ENCODE peak calls at places on chromosomes 16 and 17, in seven cellular contexts. One of them, this sample, is unnamed.

GRCh38 chr17:8857919-8858318 is 9.6 kb downstream of the PIK3R6 start:
- DNase-seq in brain microvascular endothelial cell: peak; percentile 75
- DNase-seq in GM06990: peak; percentile 84
- DNase-seq in heart right ventricle: peak; percentile 60
- DNase-seq in astrocyte: peak; percentile 64
- DNase-seq in cardiac muscle cell: peak; percentile 76
- DNase-seq in mammary epithelial cell: peak; percentile 87
- DNase-seq in this sample: no peak

GRCh38 chr16:78727536-78727935 is 628.1 kb downstream of the WWOX start:
- DNase-seq in brain microvascular endothelial cell: no peak
- DNase-seq in GM06990: no peak
- DNase-seq in astrocyte: no peak
- DNase-seq in mammary epithelial cell: no peak
- DNase-seq in cardiac muscle cell: no peak
- DNase-seq in heart right ventricle: no peak
- DNase-seq in this sample: no peak

GRCh38 chr17:1830288-1830687 is 483 bp downstream of the RPA1 start:
- DNase-seq in heart right ventricle: no peak
- DNase-seq in brain microvascular endothelial cell: no peak
- DNase-seq in mammary epithelial cell: peak; percentile 47
- DNase-seq in astrocyte: peak; percentile 5
- DNase-seq in cardiac muscle cell: peak; percentile 4
- DNase-seq in GM06990: no peak
- DNase-seq in this sample: peak; percentile 10

GRCh38 chr16:80084614-80085013 is 456.2 kb upstream of the DYNLRB2 start:
- DNase-seq in heart right ventricle: peak; percentile 46
- DNase-seq in cardiac muscle cell: peak; percentile 38
- DNase-seq in brain microvascular endothelial cell: peak; percentile 68
- DNase-seq in mammary epithelial cell: peak; percentile 57
- DNase-seq in astrocyte: peak; percentile 29
- DNase-seq in GM06990: peak; percentile 1
- DNase-seq in this sample: no peak

GRCh38 chr17:41329279-41329925 is 13.9 kb upstream of the KRTAP17-1 start:
- DNase-seq in GM06990: no peak
- DNase-seq in heart right ventricle: no peak
- DNase-seq in cardiac muscle cell: peak; percentile 48
- DNase-seq in astrocyte: peak; percentile 23
- DNase-seq in mammary epithelial cell: peak; percentile 52
- DNase-seq in brain microvascular endothelial cell: peak; percentile 55
- DNase-seq in this sample: peak; percentile 67

GRCh38 chr17:37447641-37448040 is 41.0 kb downstream of the TADA2A start:
- DNase-seq in heart right ventricle: no peak
- DNase-seq in GM06990: no peak
- DNase-seq in astrocyte: peak; percentile 44
- DNase-seq in cardiac muscle cell: no peak
- DNase-seq in mammary epithelial cell: peak; percentile 49
- DNase-seq in brain microvascular endothelial cell: peak; percentile 14
- DNase-seq in this sample: no peak

GRCh38 chr17:48484256-48484655 is 46.6 kb downstream of the HOXB1 start:
- DNase-seq in astrocyte: peak; percentile 78
- DNase-seq in GM06990: no peak
- DNase-seq in heart right ventricle: no peak
- DNase-seq in cardiac muscle cell: no peak
- DNase-seq in brain microvascular endothelial cell: peak; percentile 28
- DNase-seq in mammary epithelial cell: no peak
- DNase-seq in this sample: no peak

GRCh38 chr17:41620583-41621434 is 3.6 kb downstream of the KRT17 start:
- DNase-seq in astrocyte: no peak
- DNase-seq in GM06990: no peak
- DNase-seq in heart right ventricle: no peak
- DNase-seq in mammary epithelial cell: peak; percentile 86
- DNase-seq in brain microvascular endothelial cell: no peak
- DNase-seq in cardiac muscle cell: peak; percentile 60
- DNase-seq in this sample: peak; percentile 13

GRCh38 chr17:61253293-61253801 is 146.3 kb upstream of the TBX2 start:
- DNase-seq in mammary epithelial cell: no peak
- DNase-seq in brain microvascular endothelial cell: no peak
- DNase-seq in astrocyte: no peak
- DNase-seq in cardiac muscle cell: peak; percentile 66
- DNase-seq in heart right ventricle: peak; percentile 59
- DNase-seq in GM06990: no peak
- DNase-seq in this sample: no peak

GRCh38 chr17:83180996-83181481 is 101.6 kb downstream of the METRNL start:
- DNase-seq in cardiac muscle cell: no peak
- DNase-seq in GM06990: no peak
- DNase-seq in brain microvascular endothelial cell: no peak
- DNase-seq in heart right ventricle: no peak
- DNase-seq in astrocyte: no peak
- DNase-seq in mammary epithelial cell: no peak
- DNase-seq in this sample: no peak

GRCh38 chr17:83121921-83122820 is 42.8 kb downstream of the METRNL start:
- DNase-seq in heart right ventricle: no peak
- DNase-seq in brain microvascular endothelial cell: no peak
- DNase-seq in astrocyte: no peak
- DNase-seq in mammary epithelial cell: no peak
- DNase-seq in GM06990: no peak
- DNase-seq in cardiac muscle cell: no peak
- DNase-seq in this sample: no peak

GRCh38 chr17:65674246-65675045 is 113.0 kb upstream of the AXIN2 start:
- DNase-seq in heart right ventricle: no peak
- DNase-seq in astrocyte: peak; percentile 30
- DNase-seq in brain microvascular endothelial cell: no peak
- DNase-seq in cardiac muscle cell: peak; percentile 69
- DNase-seq in mammary epithelial cell: no peak
- DNase-seq in GM06990: no peak
- DNase-seq in this sample: no peak

GRCh38 chr16:66026931-66027330 is 339.6 kb upstream of the CDH5 start:
- DNase-seq in mammary epithelial cell: no peak
- DNase-seq in astrocyte: no peak
- DNase-seq in brain microvascular endothelial cell: no peak
- DNase-seq in cardiac muscle cell: no peak
- DNase-seq in GM06990: no peak
- DNase-seq in heart right ventricle: no peak
- DNase-seq in this sample: no peak

GRCh38 chr16:19765860-19766553 is 47.9 kb downstream of the IQCK start:
- DNase-seq in brain microvascular endothelial cell: no peak
- DNase-seq in heart right ventricle: peak; percentile 59
- DNase-seq in cardiac muscle cell: peak; percentile 42
- DNase-seq in mammary epithelial cell: no peak
- DNase-seq in GM06990: no peak
- DNase-seq in astrocyte: no peak
- DNase-seq in this sample: peak; percentile 41

GRCh38 chr16:80887062-80887461 is 82.7 kb upstream of the CDYL2 start:
- DNase-seq in brain microvascular endothelial cell: no peak
- DNase-seq in mammary epithelial cell: no peak
- DNase-seq in GM06990: no peak
- DNase-seq in heart right ventricle: no peak
- DNase-seq in cardiac muscle cell: no peak
- DNase-seq in astrocyte: no peak
- DNase-seq in this sample: no peak

GRCh38 chr17:73797594-73798110 is 153.4 kb upstream of the SDK2 start:
- DNase-seq in brain microvascular endothelial cell: no peak
- DNase-seq in heart right ventricle: no peak
- DNase-seq in GM06990: no peak
- DNase-seq in cardiac muscle cell: no peak
- DNase-seq in astrocyte: no peak
- DNase-seq in mammary epithelial cell: no peak
- DNase-seq in this sample: no peak

GRCh38 chr16:83995756-83996155 is 27.7 kb downstream of the NECAB2 start:
- DNase-seq in cardiac muscle cell: peak; percentile 14
- DNase-seq in brain microvascular endothelial cell: peak; percentile 21
- DNase-seq in GM06990: no peak
- DNase-seq in astrocyte: no peak
- DNase-seq in mammary epithelial cell: peak; percentile 17
- DNase-seq in heart right ventricle: peak; percentile 14
- DNase-seq in this sample: peak; percentile 49

GRCh38 chr17:69093279-69093789 is 32.6 kb upstream of the ABCA9 start:
- DNase-seq in mammary epithelial cell: no peak
- DNase-seq in GM06990: no peak
- DNase-seq in cardiac muscle cell: peak; percentile 70
- DNase-seq in heart right ventricle: no peak
- DNase-seq in astrocyte: no peak
- DNase-seq in brain microvascular endothelial cell: no peak
- DNase-seq in this sample: no peak

GRCh38 chr17:77555741-77556291 is 402.7 kb upstream of the TNRC6C start:
- DNase-seq in astrocyte: peak; percentile 31
- DNase-seq in cardiac muscle cell: peak; percentile 48
- DNase-seq in mammary epithelial cell: peak; percentile 21
- DNase-seq in heart right ventricle: no peak
- DNase-seq in GM06990: no peak
- DNase-seq in brain microvascular endothelial cell: no peak
- DNase-seq in this sample: peak; percentile 46

GRCh38 chr16:3681206-3681605 is 26.7 kb downstream of the DNASE1 start:
- DNase-seq in astrocyte: no peak
- DNase-seq in mammary epithelial cell: no peak
- DNase-seq in cardiac muscle cell: peak; percentile 16
- DNase-seq in heart right ventricle: peak; percentile 26
- DNase-seq in GM06990: no peak
- DNase-seq in brain microvascular endothelial cell: no peak
- DNase-seq in this sample: no peak

GRCh38 chr17:29682054-29682453 is 59.3 kb upstream of the CORO6 start:
- DNase-seq in GM06990: no peak
- DNase-seq in mammary epithelial cell: no peak
- DNase-seq in heart right ventricle: no peak
- DNase-seq in astrocyte: no peak
- DNase-seq in cardiac muscle cell: no peak
- DNase-seq in brain microvascular endothelial cell: no peak
- DNase-seq in this sample: no peak

GRCh38 chr17:1727258-1727789 is 2.8 kb downstream of the WDR81 start:
- DNase-seq in brain microvascular endothelial cell: no peak
- DNase-seq in mammary epithelial cell: no peak
- DNase-seq in heart right ventricle: no peak
- DNase-seq in cardiac muscle cell: no peak
- DNase-seq in astrocyte: no peak
- DNase-seq in GM06990: no peak
- DNase-seq in this sample: no peak

GRCh38 chr16:25390761-25391160 is 133.1 kb upstream of the ZKSCAN2 start:
- DNase-seq in mammary epithelial cell: no peak
- DNase-seq in GM06990: peak; percentile 19
- DNase-seq in cardiac muscle cell: no peak
- DNase-seq in brain microvascular endothelial cell: no peak
- DNase-seq in astrocyte: no peak
- DNase-seq in heart right ventricle: no peak
- DNase-seq in this sample: no peak

GRCh38 chr16:70703041-70703834 is 17.4 kb upstream of the MTSS2 start:
- DNase-seq in mammary epithelial cell: no peak
- DNase-seq in cardiac muscle cell: peak; percentile 47
- DNase-seq in brain microvascular endothelial cell: peak; percentile 71
- DNase-seq in heart right ventricle: peak; percentile 68
- DNase-seq in astrocyte: peak; percentile 90
- DNase-seq in GM06990: no peak
- DNase-seq in this sample: no peak

GRCh38 chr17:19237389-19238166 is 412 bp downstream of the EPN2 start:
- DNase-seq in mammary epithelial cell: peak; percentile 26
- DNase-seq in cardiac muscle cell: no peak
- DNase-seq in heart right ventricle: peak; percentile 50
- DNase-seq in GM06990: peak; percentile 64
- DNase-seq in astrocyte: no peak
- DNase-seq in brain microvascular endothelial cell: no peak
- DNase-seq in this sample: peak; percentile 51

GRCh38 chr17:55228683-55229192 is 36.0 kb upstream of the HLF start:
- DNase-seq in brain microvascular endothelial cell: no peak
- DNase-seq in cardiac muscle cell: no peak
- DNase-seq in mammary epithelial cell: no peak
- DNase-seq in heart right ventricle: no peak
- DNase-seq in GM06990: no peak
- DNase-seq in astrocyte: no peak
- DNase-seq in this sample: no peak

GRCh38 chr16:6427621-6428020 is 905.0 kb upstream of the RBFOX1 start:
- DNase-seq in heart right ventricle: no peak
- DNase-seq in GM06990: no peak
- DNase-seq in astrocyte: no peak
- DNase-seq in mammary epithelial cell: no peak
- DNase-seq in brain microvascular endothelial cell: no peak
- DNase-seq in cardiac muscle cell: no peak
- DNase-seq in this sample: no peak
- H3K36me3 ChIP-seq in heart right ventricle: no peaks in the 10 kb centered on the region
- H3K36me3 ChIP-seq in GM06990: no peaks in the 10 kb centered on the region
- H3K36me3 ChIP-seq in astrocyte: no peaks in the 10 kb centered on the region
- H3K36me3 ChIP-seq in mammary epithelial cell: no peaks in the 10 kb centered on the region
- H3K36me3 ChIP-seq in brain microvascular endothelial cell: no peaks in the 10 kb centered on the region
- H3K36me3 ChIP-seq in cardiac muscle cell: no peaks in the 10 kb centered on the region
- H3K36me3 ChIP-seq in this sample: no peaks in the 10 kb centered on the region

GRCh38 chr17:43531082-43531378 is 15.1 kb downstream of the ETV4 start:
- DNase-seq in astrocyte: no peak
- DNase-seq in heart right ventricle: no peak
- DNase-seq in mammary epithelial cell: no peak
- DNase-seq in cardiac muscle cell: no peak
- DNase-seq in GM06990: no peak
- DNase-seq in brain microvascular endothelial cell: no peak
- DNase-seq in this sample: no peak
- TF ChIP-seq CTCF in astrocyte: no peak
- TF ChIP-seq CTCF in heart right ventricle: no peak
- TF ChIP-seq CTCF in mammary epithelial cell: no peak
- TF ChIP-seq CTCF in cardiac muscle cell: no peak
- TF ChIP-seq CTCF in GM06990: no peak
- TF ChIP-seq CTCF in brain microvascular endothelial cell: no peak
- TF ChIP-seq CTCF in this sample: no peak

GRCh38 chr16:72109966-72110530 is 16.4 kb downstream of the DHX38 start:
- DNase-seq in astrocyte: no peak
- DNase-seq in cardiac muscle cell: no peak
- DNase-seq in brain microvascular endothelial cell: no peak
- DNase-seq in heart right ventricle: no peak
- DNase-seq in mammary epithelial cell: no peak
- DNase-seq in GM06990: no peak
- DNase-seq in this sample: no peak
- H3K36me3 ChIP-seq in astrocyte: peaks cover 33% of the 10 kb centered on the region
- H3K36me3 ChIP-seq in cardiac muscle cell: peaks cover 49% of the 10 kb centered on the region
- H3K36me3 ChIP-seq in brain microvascular endothelial cell: peaks cover 77% of the 10 kb centered on the region
- H3K36me3 ChIP-seq in heart right ventricle: peaks cover 76% of the 10 kb centered on the region
- H3K36me3 ChIP-seq in mammary epithelial cell: peaks cover 32% of the 10 kb centered on the region
- H3K36me3 ChIP-seq in GM06990: peaks cover 35% of the 10 kb centered on the region
- H3K36me3 ChIP-seq in this sample: peaks cover 43% of the 10 kb centered on the region

DNA sequence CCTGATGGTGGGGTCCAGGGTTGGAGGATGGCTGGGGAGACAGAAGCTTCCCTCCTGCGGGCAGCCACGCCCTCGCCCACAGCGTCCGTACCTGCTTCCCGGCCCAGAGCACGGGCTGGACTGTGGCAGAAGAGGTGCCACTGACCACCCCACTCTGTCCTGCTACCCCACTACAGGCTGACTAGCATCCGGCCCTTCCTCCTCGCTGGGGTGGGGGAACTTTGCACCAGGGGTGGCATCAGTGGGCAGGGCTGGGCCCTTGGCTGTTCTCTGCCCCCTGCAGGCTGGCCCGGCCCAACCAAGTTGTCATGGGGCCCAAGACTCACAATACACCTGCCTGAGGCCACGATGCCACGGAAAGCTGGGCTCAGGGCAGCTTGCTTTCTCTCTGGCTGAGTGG is 73.0 kb downstream of the KLHDC4 start:
- DNase-seq in heart right ventricle: no peak
- DNase-seq in GM06990: no peak
- DNase-seq in mammary epithelial cell: no peak
- DNase-seq in brain microvascular endothelial cell: no peak
- DNase-seq in cardiac muscle cell: no peak
- DNase-seq in astrocyte: no peak
- DNase-seq in this sample: no peak
- TF ChIP-seq CTCF in heart right ventricle: no peak
- TF ChIP-seq CTCF in GM06990: no peak
- TF ChIP-seq CTCF in mammary epithelial cell: no peak
- TF ChIP-seq CTCF in brain microvascular endothelial cell: no peak
- TF ChIP-seq CTCF in cardiac muscle cell: no peak
- TF ChIP-seq CTCF in astrocyte: no peak
- TF ChIP-seq CTCF in this sample: no peak

This sample was measured in mucosa of descending colon.